ENCODE peak calls at places on chromosomes 11 and 22, in ten cellular contexts. S is IMR-90, D is AG10803, U is uterus, M is AG09309, B is type B pancreatic cell, H is A549, E is heart right ventricle, R is psoas muscle, Y is fibroblast of mammary gland. O is an unnamed sample.

GRCh38 chr22:31897842-31898241 is 46.5 kb upstream of the YWHAH start:
- DNase-seq in H (no peak), D (peak), E (no peak), R (no peak), B (no peak), S (peak), M (no peak), Y (peak), U (no peak), O (no peak)

GRCh38 chr11:102437727-102438126 is 14.8 kb downstream of the TMEM123 start:
- DNase-seq in S (no peak), R (no peak), E (no peak), Y (no peak), B (no peak), D (no peak), U (no peak), H (no peak), M (no peak), O (no peak)

GRCh38 chr11:71477637-71478011 is 24.6 kb downstream of the NADSYN1 start:
- DNase-seq in B (no peak), Y (no peak), R (no peak), M (no peak), U (no peak), E (no peak), H (no peak), D (no peak), S (no peak), O (no peak)

GRCh38 chr22:31199187-31199586 is 12.9 kb upstream of the LIMK2 start:
- DNase-seq in B (no peak), Y (no peak), U (no peak), M (no peak), D (no peak), H (no peak), S (no peak), E (no peak), R (no peak), O (no peak)

GRCh38 chr22:39039306-39040126 is 1.1 kb upstream of the APOBEC3F start:
- DNase-seq in R (no peak), M (no peak), U (no peak), E (no peak), H (no peak), S (no peak), Y (no peak), B (no peak), D (no peak), O (no peak)

GRCh38 chr22:33896801-33897620 is 23.3 kb downstream of the LARGE1 start:
- DNase-seq in H (no peak), S (peak), D (no peak), U (no peak), R (no peak), M (no peak), B (no peak), E (no peak), Y (peak), O (no peak)

GRCh38 chr11:3964935-3965511 is 109.6 kb downstream of the STIM1 start:
- DNase-seq in S (no peak), E (no peak), B (no peak), D (no peak), H (no peak), U (no peak), M (no peak), Y (no peak), R (no peak), O (no peak)

GRCh38 chr11:66115638-66116410 is 45.8 kb downstream of the PACS1 start:
- DNase-seq in E (no peak), R (no peak), U (no peak), Y (no peak), S (peak), M (no peak), H (no peak), D (no peak), B (no peak), O (no peak)

GRCh38 chr11:16893456-16894076 is 120.6 kb downstream of the PLEKHA7 start:
- DNase-seq in Y (no peak), U (no peak), S (no peak), H (no peak), D (no peak), M (no peak), B (no peak), R (no peak), E (no peak), O (peak)

GRCh38 chr11:20731676-20732075 is 62.3 kb downstream of the NELL1 start:
- DNase-seq in U (no peak), D (no peak), Y (no peak), S (no peak), B (no peak), H (no peak), E (no peak), R (no peak), M (no peak), O (no peak)

GRCh38 chr11:60921777-60922335 is 2.4 kb upstream of the TMEM132A start:
- DNase-seq in D (no peak), M (no peak), B (no peak), E (no peak), U (no peak), S (no peak), R (no peak), Y (no peak), H (no peak), O (no peak)

GRCh38 chr11:34105957-34106504 is 602 bp downstream of the NAT10 start:
- DNase-seq in Y (peak), B (no peak), U (no peak), H (no peak), R (no peak), M (no peak), S (peak), E (no peak), D (peak), O (peak)

GRCh38 chr11:94133752-94134151 is 5.1 kb downstream of the PANX1 start:
- DNase-seq in U (no peak), Y (no peak), D (no peak), M (no peak), E (no peak), S (no peak), B (no peak), H (no peak), R (no peak), O (no peak)

GRCh38 chr11:113637636-113638035 is 68.5 kb downstream of the TMPRSS5 start:
- DNase-seq in S (no peak), R (no peak), H (no peak), U (no peak), B (no peak), M (no peak), D (no peak), E (no peak), Y (no peak), O (no peak)

GRCh38 chr22:36185828-36186624 is 15.6 kb downstream of the APOL4 start:
- DNase-seq in S (no peak), D (no peak), B (no peak), M (no peak), Y (no peak), E (no peak), U (no peak), R (no peak), H (no peak), O (no peak)

GRCh38 chr11:11620966-11621880 is 582 bp downstream of the GALNT18 start:
- DNase-seq in U (peak), R (peak), H (peak), Y (peak), E (peak), B (no peak), M (no peak), S (peak), D (peak), O (peak)

GRCh38 chr11:118606844-118607228 is 579 bp upstream of the PHLDB1 start:
- DNase-seq in R (no peak), U (no peak), H (no peak), Y (no peak), D (no peak), S (no peak), M (no peak), B (no peak), E (no peak), O (no peak)

GRCh38 chr11:64290352-64290751 is 750 bp upstream of the KCNK4 start:
- DNase-seq in M (no peak), E (no peak), S (no peak), Y (no peak), H (no peak), B (no peak), U (no peak), R (no peak), D (no peak), O (no peak)

GRCh38 chr11:116731097-116731761 is 41.6 kb downstream of the BUD13 start:
- DNase-seq in M (no peak), D (peak), S (peak), U (no peak), B (no peak), R (peak), H (no peak), E (no peak), Y (no peak), O (no peak)
- TF ChIP-seq CTCF in M (no peak), D (no peak), S (no peak), U (no peak), B (no peak), R (no peak), H (no peak), E (no peak), Y (no peak), O (no peak)

GRCh38 chr22:43993072-43993760 is 30.9 kb upstream of the PARVB start:
- DNase-seq in E (peak), S (peak), D (peak), B (no peak), H (peak), R (peak), U (peak), Y (peak), M (no peak), O (peak)
- TF ChIP-seq CTCF in E (peak), S (peak), D (peak), B (peak), H (peak), R (peak), U (peak), Y (peak), M (peak), O (peak)

GRCh38 chr11:127157225-127157624 is 156.7 kb upstream of the KIRREL3 start:
- DNase-seq in S (no peak), B (no peak), H (no peak), D (no peak), Y (no peak), R (no peak), M (no peak), U (no peak), E (no peak), O (no peak)
- TF ChIP-seq CTCF in S (no peak), B (no peak), H (no peak), D (no peak), Y (no peak), R (no peak), M (peak), U (no peak), E (no peak), O (no peak)

GRCh38 chr11:126948563-126948962 is 52.0 kb downstream of the KIRREL3 start:
- DNase-seq in S (peak), Y (no peak), B (no peak), E (no peak), H (no peak), D (no peak), M (no peak), U (no peak), R (no peak), O (no peak)

GRCh38 chr11:126956664-126957063 is 43.9 kb downstream of the KIRREL3 start:
- DNase-seq in D (no peak), S (no peak), B (no peak), U (no peak), E (no peak), Y (no peak), M (no peak), H (no peak), R (no peak), O (no peak)

GRCh38 chr11:126949066-126949945 is 51.3 kb downstream of the KIRREL3 start:
- DNase-seq in S (peak), D (peak), H (no peak), B (no peak), U (no peak), E (no peak), R (no peak), M (no peak), Y (peak), O (no peak)

GRCh38 chr11:126951465-126951864 is 49.1 kb downstream of the KIRREL3 start:
- DNase-seq in R (no peak), H (no peak), M (no peak), D (no peak), S (no peak), B (no peak), Y (no peak), E (no peak), U (no peak), O (no peak)
- TF ChIP-seq CTCF in R (no peak), H (no peak), M (no peak), D (no peak), S (no peak), B (no peak), Y (no peak), E (no peak), U (no peak), O (no peak)

GRCh38 chr11:106276859-106277436 is 199.5 kb downstream of the AASDHPPT start:
- DNase-seq in D (peak), Y (peak), M (no peak), B (no peak), S (peak), H (peak), R (no peak), E (no peak), U (no peak), O (peak)
- TF ChIP-seq CTCF in D (peak), Y (peak), M (peak), B (peak), S (peak), H (peak), R (no peak), E (no peak), U (no peak), O (peak)

GRCh38 chr22:25824828-25825474 is 83.0 kb downstream of the MYO18B start:
- DNase-seq in E (no peak), Y (no peak), H (no peak), R (no peak), M (no peak), U (no peak), B (no peak), D (no peak), S (no peak), O (no peak)

GRCh38 chr22:25829808-25830777 is 88.1 kb downstream of the MYO18B start:
- DNase-seq in B (no peak), H (no peak), S (no peak), M (no peak), R (peak), E (peak), D (no peak), Y (no peak), U (no peak), O (no peak)

GRCh38 chr22:25829237-25829636 is 87.2 kb downstream of the MYO18B start:
- DNase-seq in B (no peak), R (no peak), E (no peak), Y (no peak), D (no peak), S (no peak), U (no peak), M (no peak), H (no peak), O (peak)

GRCh38 chr22:25827415-25827814 is 85.4 kb downstream of the MYO18B start:
- DNase-seq in Y (no peak), U (no peak), S (no peak), B (no peak), D (no peak), M (no peak), R (no peak), H (no peak), E (no peak), O (no peak)

GRCh38 chr22:25828422-25828821 is 86.4 kb downstream of the MYO18B start:
- DNase-seq in S (no peak), E (no peak), H (no peak), U (no peak), Y (no peak), B (no peak), M (no peak), D (no peak), R (no peak), O (no peak)
- TF ChIP-seq CTCF in S (no peak), E (no peak), H (no peak), U (no peak), Y (no peak), B (no peak), M (no peak), D (no peak), R (no peak), O (no peak)

GRCh38 chr22:42794551-42795510 is 62.2 kb downstream of the ARFGAP3 start:
- DNase-seq in B (no peak), E (no peak), Y (no peak), M (no peak), H (no peak), D (peak), S (no peak), R (no peak), U (no peak), O (no peak)
- TF ChIP-seq CTCF in B (no peak), E (no peak), Y (peak), M (peak), H (no peak), D (peak), S (no peak), R (no peak), U (no peak), O (no peak)

O was measured in epithelial cell of esophagus.